ENCODE peak calls at places on chromosomes 11 and 22, in ten cellular contexts. O is activated CD4-positive, alpha-beta T cell treated with anti-CD3 and anti-CD28 coated beads for 24 hours; Z is cardiac muscle cell; A is mesothelial cell of epicardium; I is CD8-positive, alpha-beta memory T cell; T is HFFc6; D is T47D; X is ovary; F is RPMI8226; M is osteocyte. H is an unnamed sample.

GRCh38 chr22:24485170-24485569 is 10.0 kb upstream of the UPB1 start:
- DNase-seq in O (no peak), Z (no peak), A (no peak), I (no peak), T (no peak), D (no peak), X (no peak), F (no peak), M (no peak), H (no peak)

GRCh38 chr11:17550455-17551346 is 3.6 kb downstream of the OTOG start:
- DNase-seq in O (no peak), Z (no peak), A (no peak), I (no peak), T (no peak), D (no peak), X (no peak), F (no peak), M (no peak), H (no peak)

GRCh38 chr11:106424111-106424510 is 346.6 kb downstream of the AASDHPPT start:
- DNase-seq in O (no peak), Z (no peak), A (no peak), I (no peak), T (peak), D (no peak), X (no peak), F (no peak), M (no peak), H (no peak)

GRCh38 chr22:35542157-35542971 is 1.7 kb downstream of the RASD2 start:
- DNase-seq in O (no peak), Z (no peak), A (no peak), I (no peak), T (no peak), D (no peak), X (no peak), F (no peak), M (no peak), H (no peak)

GRCh38 chr11:62705401-62705800 is 1.8 kb downstream of the BSCL2 start:
- DNase-seq in O (no peak), Z (no peak), A (no peak), I (no peak), T (no peak), D (peak), X (peak), F (no peak), M (no peak), H (no peak)

GRCh38 chr11:72238040-72238450 is 5.9 kb downstream of the PHOX2A start:
- DNase-seq in O (no peak), Z (peak), A (no peak), I (peak), T (peak), D (no peak), X (peak), F (peak), M (no peak), H (peak)

GRCh38 chr11:126115253-126115540 is 52.5 kb upstream of the CDON start:
- DNase-seq in O (no peak), Z (no peak), A (no peak), I (no peak), T (no peak), D (no peak), X (peak), F (peak), M (no peak), H (no peak)

GRCh38 chr22:34462795-34463194 is 542.5 kb upstream of the LARGE1 start:
- DNase-seq in O (no peak), Z (no peak), A (no peak), I (no peak), T (no peak), D (no peak), X (no peak), F (no peak), M (no peak), H (no peak)

GRCh38 chr22:34993548-34993947 is 72.4 kb upstream of the ISX start:
- DNase-seq in O (no peak), Z (no peak), A (no peak), I (no peak), T (no peak), D (no peak), X (no peak), F (no peak), M (no peak), H (no peak)

GRCh38 chr11:72446929-72447753 is 12.8 kb upstream of the CLPB start:
- DNase-seq in O (peak), Z (peak), A (no peak), I (no peak), T (peak), D (peak), X (no peak), F (peak), M (no peak), H (peak)

H was measured in NCI-H460.